ENCODE peak calls at places on chromosome 22, in ten cellular contexts. I is lung; Y is body of pancreas; G is colonic mucosa; M is CD4-positive, alpha-beta T cell; C is mesendoderm; A is cardiac muscle cell; E is ascending aorta; W is stomach; H is left lung. U is an unnamed sample.
A peak's percentile ranks its signal among the peaks of the same experiment; 100 is the strongest.

GRCh38 chr22:27919943-27920755 is 1.1 kb upstream of the PITPNB start:
- DNase-seq in E (no peak), W (no peak), C (peak; percentile 91), I (no peak), M (no peak), G (peak; percentile 36), Y (peak; percentile 16), H (no peak), A (peak; percentile 81), U (no peak)

GRCh38 chr22:43514476-43515157 is 102.8 kb downstream of the MPPED1 start:
- DNase-seq in A (no peak), Y (no peak), G (no peak), C (no peak), H (peak; percentile 57), M (no peak), I (no peak), W (no peak), E (no peak), U (no peak)

GRCh38 chr22:20751185-20751851 is 22.6 kb upstream of the SERPIND1 start:
- DNase-seq in G (no peak), I (no peak), C (peak; percentile 71), Y (no peak), W (no peak), M (no peak), E (no peak), A (peak; percentile 11), H (peak; percentile 61), U (no peak)

GRCh38 chr22:29072979-29073617 is at the start of gene KREMEN1:
- DNase-seq in G (peak; percentile 34), H (no peak), A (no peak), W (no peak), I (no peak), C (no peak), Y (no peak), M (no peak), E (no peak), U (no peak)

GRCh38 chr22:46957521-46957920 is 195.1 kb downstream of the TBC1D22A start:
- DNase-seq in E (no peak), Y (no peak), W (peak; percentile 4), I (no peak), C (no peak), A (no peak), H (no peak), M (no peak), G (no peak), U (no peak)

GRCh38 chr22:17258015-17258827 is 39.0 kb upstream of the ADA2 start:
- DNase-seq in A (peak; percentile 35), E (no peak), G (peak; percentile 78), C (peak; percentile 93), M (peak; percentile 18), W (peak; percentile 53), H (no peak), Y (peak; percentile 92), I (peak; percentile 42), U (no peak)

GRCh38 chr22:27867958-27868737 is 50.9 kb downstream of the PITPNB start:
- DNase-seq in H (no peak), W (no peak), C (no peak), M (no peak), Y (no peak), G (no peak), E (no peak), I (no peak), A (no peak), U (no peak)

GRCh38 chr22:28375761-28376534 is 303.7 kb downstream of the TTC28 start:
- DNase-seq in C (no peak), E (no peak), A (peak; percentile 72), Y (no peak), G (no peak), H (no peak), W (no peak), M (no peak), I (no peak), U (no peak)

GRCh38 chr22:40665312-40665711 is 14.0 kb upstream of the MCHR1 start:
- DNase-seq in H (no peak), W (no peak), Y (no peak), A (peak; percentile 50), E (no peak), G (no peak), M (no peak), I (no peak), C (no peak), U (no peak)

GRCh38 chr22:21681566-21682370 is 16.0 kb downstream of the PPIL2 start:
- DNase-seq in A (no peak), W (no peak), C (no peak), G (no peak), I (no peak), Y (peak; percentile 50), M (no peak), H (peak; percentile 61), E (no peak), U (no peak)

GRCh38 chr22:28015676-28016601 is 96.9 kb upstream of the PITPNB start:
- DNase-seq in C (no peak), M (no peak), Y (peak; percentile 4), W (no peak), H (no peak), A (peak; percentile 45), E (no peak), I (no peak), G (no peak), U (no peak)

GRCh38 chr22:40400173-40400572 is 29.8 kb downstream of the SGSM3 start:
- DNase-seq in G (no peak), C (no peak), I (no peak), H (peak; percentile 88), Y (no peak), M (peak; percentile 30), E (no peak), W (peak; percentile 52), A (no peak), U (no peak)

GRCh38 chr22:41910599-41911291 is 4.1 kb downstream of the SHISA8 start:
- DNase-seq in G (no peak), W (peak; percentile 61), A (peak; percentile 33), C (no peak), H (peak; percentile 81), E (no peak), Y (peak; percentile 62), I (no peak), M (no peak), U (no peak)

GRCh38 chr22:26550498-26551033 is 38.3 kb upstream of the TFIP11 start:
- DNase-seq in C (peak; percentile 39), I (peak; percentile 75), E (no peak), M (no peak), Y (peak; percentile 81), W (no peak), G (no peak), H (peak; percentile 84), A (peak; percentile 83), U (no peak)

GRCh38 chr22:23193420-23193819 is 13.1 kb downstream of the BCR start:
- DNase-seq in M (no peak), C (no peak), A (no peak), Y (no peak), W (no peak), G (no peak), I (no peak), H (no peak), E (no peak), U (no peak)

GRCh38 chr22:23197836-23198235 is 17.5 kb downstream of the BCR start:
- DNase-seq in M (no peak), E (no peak), I (no peak), W (no peak), H (no peak), G (no peak), A (no peak), C (no peak), Y (no peak), U (no peak)

GRCh38 chr22:23193882-23194281 is 13.6 kb downstream of the BCR start:
- DNase-seq in A (no peak), E (no peak), G (no peak), H (no peak), Y (no peak), M (no peak), I (no peak), W (no peak), C (no peak), U (no peak)

GRCh38 chr22:23199159-23199558 is 18.9 kb downstream of the BCR start:
- DNase-seq in H (no peak), M (no peak), Y (no peak), G (no peak), W (no peak), E (no peak), I (no peak), A (no peak), C (peak; percentile 36), U (no peak)

GRCh38 chr22:23196165-23196564 is 15.9 kb downstream of the BCR start:
- DNase-seq in C (no peak), Y (no peak), A (no peak), G (no peak), E (no peak), M (no peak), I (no peak), W (no peak), H (no peak), U (no peak)
- H3K27ac ChIP-seq in C (no peak overlapping the region), Y (no peak overlapping the region), A (no peak overlapping the region), G (no peak overlapping the region), E (no peak overlapping the region), M (no peak overlapping the region), I (no peak overlapping the region), W (no peak overlapping the region), H (no peak overlapping the region), U (no peak overlapping the region)

DNA sequence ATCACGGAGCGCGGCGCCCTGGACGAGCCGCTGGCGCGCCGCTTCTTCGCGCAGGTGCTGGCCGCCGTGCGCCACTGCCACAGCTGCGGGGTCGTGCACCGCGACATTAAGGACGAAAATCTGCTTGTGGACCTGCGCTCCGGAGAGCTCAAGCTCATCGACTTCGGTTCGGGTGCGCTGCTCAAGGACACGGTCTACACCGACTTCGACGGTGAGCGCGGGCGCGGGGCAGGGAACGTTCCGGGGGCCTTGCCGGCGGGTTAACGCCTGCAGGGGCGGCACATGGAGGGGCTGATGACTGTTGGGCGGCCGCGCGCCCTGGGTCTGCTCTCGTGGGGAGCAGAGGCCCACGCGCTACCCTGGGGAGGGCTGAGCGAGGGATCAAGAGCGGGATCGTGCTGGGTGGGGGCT is 1.0 kb downstream of the PIM3 start:
- DNase-seq in W (no peak), H (peak; percentile 86), M (no peak), C (no peak), A (peak; percentile 33), Y (no peak), G (peak; percentile 38), E (no peak), I (peak; percentile 31), U (no peak)
- H3K27ac ChIP-seq in W (peak overlapping the region; percentile 94), H (peak overlapping the region; percentile 97), M (peak overlapping the region; percentile 91), C (no peak overlapping the region), A (peak overlapping the region; percentile 99), Y (peak overlapping the region; percentile 94), G (peak overlapping the region; percentile 96), E (peak overlapping the region; percentile 96), I (peak overlapping the region; percentile 92), U (peak overlapping the region; percentile 95)

GRCh38 chr22:35303029-35303624 is 3.4 kb downstream of the TOM1 start:
- DNase-seq in M (no peak), W (no peak), A (no peak), H (no peak), Y (no peak), I (no peak), G (no peak), E (no peak), C (no peak), U (no peak)
- H3K27ac ChIP-seq in M (no peak overlapping the region), W (no peak overlapping the region), A (no peak overlapping the region), H (peak overlapping the region; percentile 99), Y (no peak overlapping the region), I (no peak overlapping the region), G (no peak overlapping the region), E (no peak overlapping the region), C (no peak overlapping the region), U (no peak overlapping the region)

DNA sequence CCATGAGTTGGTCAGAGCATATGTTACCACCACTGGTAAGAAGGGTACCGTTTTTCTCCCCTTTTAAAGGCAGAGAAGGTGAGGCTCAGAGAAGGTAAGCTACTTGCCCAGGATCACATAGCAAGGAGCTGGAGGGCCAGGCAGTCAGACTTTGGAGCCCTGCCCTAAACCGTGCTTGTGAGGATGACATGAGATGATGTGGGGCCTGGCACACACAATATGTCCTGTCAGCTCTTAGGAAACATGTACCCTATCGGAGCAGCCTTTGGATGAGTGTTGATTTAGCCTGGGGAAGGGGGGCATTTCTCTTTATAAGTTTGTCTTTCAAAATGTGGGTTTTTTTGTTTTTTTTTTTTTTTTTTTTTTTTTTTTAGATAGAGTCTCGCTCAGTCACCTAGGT is 100.5 kb upstream of the CRYBB3 start:
- DNase-seq in H (no peak), M (no peak), W (no peak), I (no peak), E (no peak), G (no peak), A (no peak), Y (no peak), C (no peak), U (no peak)
- H3K27ac ChIP-seq in H (no peak overlapping the region), M (no peak overlapping the region), W (no peak overlapping the region), I (no peak overlapping the region), E (peak overlapping the region; percentile 91), G (no peak overlapping the region), A (no peak overlapping the region), Y (no peak overlapping the region), C (no peak overlapping the region), U (no peak overlapping the region)